ENCODE peak calls at places on chromosomes 2 and 18, in four cellular contexts. One of them, this sample, is unnamed.

GRCh38 chr2:158817596-158817995 is 22.5 kb downstream of the DAPL1 start:
- DNase-seq in D341Med: no peak
- DNase-seq in sciatic nerve: no peak
- DNase-seq in bronchial epithelial cell: no peak
- DNase-seq in this sample: no peak

GRCh38 chr18:36066731-36067117 is 635 bp downstream of the RPRD1A start:
- DNase-seq in D341Med: no peak
- DNase-seq in sciatic nerve: no peak
- DNase-seq in bronchial epithelial cell: peak
- DNase-seq in this sample: no peak

GRCh38 chr2:177000408-177000807 is 212.2 kb upstream of the HNRNPA3 start:
- DNase-seq in bronchial epithelial cell: no peak
- DNase-seq in sciatic nerve: no peak
- DNase-seq in D341Med: no peak
- DNase-seq in this sample: no peak

GRCh38 chr2:127448526-127448925 is 30.3 kb downstream of the PROC start:
- DNase-seq in bronchial epithelial cell: no peak
- DNase-seq in sciatic nerve: no peak
- DNase-seq in D341Med: no peak
- DNase-seq in this sample: peak

GRCh38 chr2:134206573-134206972 is 47.3 kb upstream of the MGAT5 start:
- DNase-seq in D341Med: no peak
- DNase-seq in bronchial epithelial cell: peak
- DNase-seq in sciatic nerve: no peak
- DNase-seq in this sample: peak

GRCh38 chr2:30675758-30676157 is 131.5 kb downstream of the CAPN13 start:
- DNase-seq in D341Med: no peak
- DNase-seq in sciatic nerve: no peak
- DNase-seq in bronchial epithelial cell: no peak
- DNase-seq in this sample: no peak

GRCh38 chr2:201972621-201973255 is 60.9 kb upstream of the FZD7 start:
- DNase-seq in sciatic nerve: no peak
- DNase-seq in bronchial epithelial cell: no peak
- DNase-seq in D341Med: no peak
- DNase-seq in this sample: no peak

GRCh38 chr2:234992624-234993349 is 41.0 kb downstream of the SH3BP4 start:
- DNase-seq in bronchial epithelial cell: no peak
- DNase-seq in D341Med: no peak
- DNase-seq in sciatic nerve: no peak
- DNase-seq in this sample: no peak

GRCh38 chr2:141611981-141612380 is 518.8 kb downstream of the LRP1B start:
- DNase-seq in bronchial epithelial cell: peak
- DNase-seq in D341Med: no peak
- DNase-seq in sciatic nerve: no peak
- DNase-seq in this sample: peak

GRCh38 chr2:150643106-150643730 is 155.8 kb upstream of the RND3 start:
- DNase-seq in D341Med: no peak
- DNase-seq in bronchial epithelial cell: no peak
- DNase-seq in sciatic nerve: no peak
- DNase-seq in this sample: no peak

GRCh38 chr2:136212426-136213378 is 94.8 kb upstream of the CXCR4 start:
- DNase-seq in bronchial epithelial cell: no peak
- DNase-seq in sciatic nerve: no peak
- DNase-seq in D341Med: no peak
- DNase-seq in this sample: no peak

GRCh38 chr2:159615936-159616733 is at the start of gene BAZ2B:
- DNase-seq in sciatic nerve: no peak
- DNase-seq in bronchial epithelial cell: peak
- DNase-seq in D341Med: peak
- DNase-seq in this sample: peak

GRCh38 chr18:35983818-35984217 is 11.3 kb downstream of the RMP24 start:
- DNase-seq in sciatic nerve: no peak
- DNase-seq in bronchial epithelial cell: peak
- DNase-seq in D341Med: no peak
- DNase-seq in this sample: no peak

GRCh38 chr18:11119550-11119949 is 29.8 kb downstream of the PIEZO2 start:
- DNase-seq in D341Med: no peak
- DNase-seq in bronchial epithelial cell: no peak
- DNase-seq in sciatic nerve: no peak
- DNase-seq in this sample: no peak

GRCh38 chr2:180385601-180386201 is 378.6 kb upstream of the CWC22 start:
- DNase-seq in D341Med: no peak
- DNase-seq in sciatic nerve: no peak
- DNase-seq in bronchial epithelial cell: peak
- DNase-seq in this sample: peak

GRCh38 chr18:70931942-70932814 is 643.3 kb downstream of the SOCS6 start:
- DNase-seq in bronchial epithelial cell: peak
- DNase-seq in sciatic nerve: no peak
- DNase-seq in D341Med: no peak
- DNase-seq in this sample: peak

GRCh38 chr18:5073026-5073944 is 123.8 kb downstream of the AKAIN1 start:
- DNase-seq in sciatic nerve: no peak
- DNase-seq in D341Med: peak
- DNase-seq in bronchial epithelial cell: peak
- DNase-seq in this sample: peak

GRCh38 chr18:45539383-45539960 is 75.8 kb upstream of the SLC14A2 start:
- DNase-seq in sciatic nerve: no peak
- DNase-seq in D341Med: no peak
- DNase-seq in bronchial epithelial cell: no peak
- DNase-seq in this sample: no peak

GRCh38 chr2:118371500-118371899 is 283.2 kb downstream of the INSIG2 start:
- DNase-seq in sciatic nerve: no peak
- DNase-seq in bronchial epithelial cell: peak
- DNase-seq in D341Med: peak
- DNase-seq in this sample: peak

GRCh38 chr2:119484834-119485233 is 39.4 kb downstream of the SCTR start:
- DNase-seq in sciatic nerve: no peak
- DNase-seq in D341Med: no peak
- DNase-seq in bronchial epithelial cell: no peak
- DNase-seq in this sample: peak

GRCh38 chr18:29191263-29191662 is 1014.3 kb upstream of the CDH2 start:
- DNase-seq in D341Med: peak
- DNase-seq in bronchial epithelial cell: peak
- DNase-seq in sciatic nerve: no peak
- DNase-seq in this sample: peak

GRCh38 chr2:23425886-23426283 is 40.9 kb downstream of the KLHL29 start:
- DNase-seq in bronchial epithelial cell: no peak
- DNase-seq in D341Med: no peak
- DNase-seq in sciatic nerve: no peak
- DNase-seq in this sample: no peak

GRCh38 chr2:176079285-176079830 is 4.4 kb downstream of the EVX2 start:
- DNase-seq in D341Med: peak
- DNase-seq in bronchial epithelial cell: no peak
- DNase-seq in sciatic nerve: no peak
- DNase-seq in this sample: no peak

GRCh38 chr2:27184115-27184514 is 27.7 kb upstream of the ATRAID start:
- DNase-seq in D341Med: no peak
- DNase-seq in sciatic nerve: peak
- DNase-seq in bronchial epithelial cell: no peak
- DNase-seq in this sample: no peak

GRCh38 chr2:217807753-217808152 is 195.0 kb downstream of the TNS1 start:
- DNase-seq in D341Med: no peak
- DNase-seq in bronchial epithelial cell: no peak
- DNase-seq in sciatic nerve: no peak
- DNase-seq in this sample: no peak